ENCODE peak calls at places on chromosome 12, in four cellular contexts. U is thyroid gland, M is Peyer's patch, B is heart left ventricle. N is an unnamed sample. For H3K4me1, the result is how much of the 10 kb centered on the place peaks cover.

GRCh38 chr12:21788089-21788983 is 13.8 kb upstream of the KCNJ8 start:
- DNase-seq in U (no peak), M (no peak), B (no peak), N (peak)

GRCh38 chr12:49037947-49038237 is 19.3 kb upstream of the PRKAG1 start:
- DNase-seq in U (no peak), M (peak), B (no peak), N (no peak)

GRCh38 chr12:18782827-18783226 is 44.9 kb downstream of the CAPZA3 start:
- DNase-seq in U (no peak), M (no peak), B (no peak), N (no peak)

GRCh38 chr12:52741378-52742195 is 35.6 kb downstream of the KRT76 start:
- DNase-seq in U (peak), M (no peak), B (no peak), N (peak)

GRCh38 chr12:38155020-38155395 is 161.6 kb upstream of the ALG10B start:
- DNase-seq in U (no peak), M (no peak), B (no peak), N (no peak)

GRCh38 chr12:48643011-48643410 is 39.0 kb downstream of the KANSL2 start:
- DNase-seq in U (no peak), M (no peak), B (no peak), N (no peak)

GRCh38 chr12:52247622-52248540 is 14.8 kb downstream of the KRT7 start:
- DNase-seq in U (peak), M (no peak), B (peak), N (no peak)

GRCh38 chr12:82832981-82833380 is 146.3 kb downstream of the TMTC2 start:
- DNase-seq in U (no peak), M (no peak), B (no peak), N (no peak)

GRCh38 chr12:69154585-69155363 is 84.6 kb upstream of the CPSF6 start:
- DNase-seq in U (peak), M (peak), B (peak), N (peak)

GRCh38 chr12:85138833-85139232 is 102.7 kb downstream of the LRRIQ1 start:
- DNase-seq in U (no peak), M (no peak), B (no peak), N (no peak)

GRCh38 chr12:19712041-19712440 is 272.7 kb downstream of the AEBP2 start:
- DNase-seq in U (no peak), M (no peak), B (no peak), N (no peak)

GRCh38 chr12:127987199-127987901 is 279.6 kb upstream of the TMEM132C start:
- DNase-seq in U (no peak), M (no peak), B (no peak), N (no peak)

GRCh38 chr12:30970559-30971202 is 44.1 kb downstream of the TSPAN11 start:
- DNase-seq in U (no peak), M (no peak), B (peak), N (no peak)

GRCh38 chr12:4027412-4027811 is 154.2 kb upstream of the PARP11 start:
- DNase-seq in U (no peak), M (no peak), B (no peak), N (no peak)

GRCh38 chr12:131233737-131234474 is 280.2 kb downstream of the ADGRD1 start:
- DNase-seq in U (no peak), M (peak), B (no peak), N (no peak)

GRCh38 chr12:61993734-61994345 is 266.4 kb upstream of the USP15 start:
- DNase-seq in U (no peak), M (no peak), B (no peak), N (no peak)

GRCh38 chr12:24901975-24902461 is 46.9 kb downstream of the BCAT1 start:
- DNase-seq in U (no peak), M (no peak), B (no peak), N (no peak)

GRCh38 chr12:132064641-132065040 is 79.5 kb downstream of the DDX51 start:
- DNase-seq in U (no peak), M (no peak), B (no peak), N (no peak)

GRCh38 chr12:110853856-110854255 is 7.1 kb downstream of the CCDC63 start:
- DNase-seq in U (peak), M (no peak), B (no peak), N (no peak)

GRCh38 chr12:111757361-111758119 is 9.2 kb upstream of the ALDH2 start:
- DNase-seq in U (peak), M (no peak), B (peak), N (peak)

GRCh38 chr12:14845350-14845750 is 2.0 kb upstream of the ART4 start:
- DNase-seq in U (peak), M (no peak), B (no peak), N (peak)

GRCh38 chr12:49946086-49946485 is 4.5 kb upstream of the AQP2 start:
- DNase-seq in U (no peak), M (no peak), B (no peak), N (no peak)

GRCh38 chr12:52581481-52581880 is 7.8 kb upstream of the KRT74 start:
- DNase-seq in U (peak), M (no peak), B (no peak), N (no peak)

GRCh38 chr12:122076743-122077495 is 1.6 kb upstream of the MLXIP start:
- DNase-seq in U (no peak), M (peak), B (no peak), N (peak)

GRCh38 chr12:15532364-15532977 is 210.2 kb downstream of the PTPRO start:
- DNase-seq in U (no peak), M (no peak), B (no peak), N (no peak)

GRCh38 chr12:47820631-47821345 is 1.1 kb upstream of the HDAC7 start:
- DNase-seq in U (peak), M (peak), B (peak), N (peak)

GRCh38 chr12:22459872-22460490 is 84.4 kb downstream of the C2CD5 start:
- DNase-seq in U (no peak), M (no peak), B (no peak), N (no peak)

GRCh38 chr12:105318651-105319483 is 11.6 kb upstream of the C12orf75 start:
- DNase-seq in U (no peak), M (no peak), B (no peak), N (no peak)

GRCh38 chr12:95412826-95413311 is 61.1 kb upstream of the METAP2 start:
- DNase-seq in U (no peak), M (no peak), B (no peak), N (no peak)

GRCh38 chr12:12439636-12440035 is 82.8 kb downstream of the BORCS5 start:
- DNase-seq in U (no peak), M (no peak), B (no peak), N (peak)

GRCh38 chr12:115411121-115411520 is 727.1 kb upstream of the TBX3 start:
- DNase-seq in U (no peak), M (no peak), B (no peak), N (no peak)

GRCh38 chr12:110059651-110060000 is 11.3 kb upstream of the C12orf76 start:
- DNase-seq in U (no peak), M (no peak), B (no peak), N (no peak)

GRCh38 chr12:113980537-113981337 is 14.6 kb upstream of the RBM19 start:
- DNase-seq in U (peak), M (no peak), B (no peak), N (peak)

GRCh38 chr12:102769323-102769916 is 147.6 kb downstream of the PAH start:
- DNase-seq in U (peak), M (no peak), B (peak), N (peak)

GRCh38 chr12:19082365-19082911 is 47.1 kb upstream of the PLEKHA5 start:
- DNase-seq in U (no peak), M (no peak), B (no peak), N (no peak)

GRCh38 chr12:88409257-88409656 is 171.0 kb downstream of the KITLG start:
- DNase-seq in U (no peak), M (no peak), B (no peak), N (no peak)
- TF ChIP-seq POLR2A in U (no peak), M (no peak), B (no peak), N (no peak)

DNA sequence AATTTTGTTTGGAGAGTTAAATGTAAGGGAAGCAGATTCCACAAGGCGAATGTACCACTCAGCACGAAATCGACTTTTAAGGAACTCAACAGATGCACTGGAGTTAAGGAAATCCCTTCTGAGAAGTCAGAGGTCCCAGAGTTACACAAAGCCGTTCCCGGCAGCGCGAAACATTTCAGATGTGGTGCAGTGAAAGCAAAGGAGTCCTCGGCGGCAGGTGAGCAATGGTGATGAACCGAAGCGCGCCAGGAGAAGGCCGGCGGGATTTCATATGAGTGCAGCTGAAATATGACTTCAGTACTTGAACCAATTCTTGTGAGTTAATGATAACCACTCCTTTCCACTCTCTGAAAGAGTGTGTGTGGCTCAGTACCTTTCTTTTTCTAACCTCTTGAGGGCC is 183.2 kb downstream of the GRIP1 start:
- DNase-seq in U (no peak), M (no peak), B (no peak), N (no peak)
- H3K4me1 ChIP-seq in U (under half), M (under half), B (under half), N (under half)

GRCh38 chr12:27711957-27712356 is 1.3 kb downstream of the MRPS35 start:
- DNase-seq in U (no peak), M (no peak), B (no peak), N (no peak)
- TF ChIP-seq POLR2A in U (no peak), M (no peak), B (no peak), N (no peak)

GRCh38 chr12:2240390-2240789 is 187.6 kb downstream of the CACNA1C start:
- DNase-seq in U (no peak), M (no peak), B (no peak), N (no peak)

GRCh38 chr12:2240984-2241383 is 188.2 kb downstream of the CACNA1C start:
- DNase-seq in U (no peak), M (no peak), B (no peak), N (no peak)

GRCh38 chr12:2236501-2237294 is 183.9 kb downstream of the CACNA1C start:
- DNase-seq in U (no peak), M (no peak), B (no peak), N (no peak)

GRCh38 chr12:2239376-2240010 is 186.7 kb downstream of the CACNA1C start:
- DNase-seq in U (no peak), M (no peak), B (no peak), N (peak)

DNA sequence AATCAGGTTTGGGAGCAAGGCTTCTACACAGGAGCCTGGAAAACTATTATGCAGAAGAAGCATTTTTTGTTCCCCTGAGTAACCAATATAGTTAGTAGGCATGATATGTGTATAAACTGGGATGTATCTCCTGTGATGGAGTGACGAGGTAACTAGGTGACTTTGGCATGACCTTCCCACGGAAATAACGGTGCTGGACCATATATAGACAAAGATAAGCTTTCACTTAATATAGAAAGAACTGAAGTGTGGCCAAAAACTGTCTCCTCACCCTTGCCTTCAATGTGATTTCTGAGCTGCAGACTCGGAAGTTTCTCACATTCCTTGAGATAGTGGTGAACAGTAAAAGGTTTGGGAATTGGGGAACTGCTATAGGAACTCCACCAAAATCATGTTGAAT is 185.3 kb downstream of the CACNA1C start:
- DNase-seq in U (no peak), M (no peak), B (no peak), N (no peak)
- H3K4me1 ChIP-seq in U (under half), M (under half), B (under half), N (under half)

GRCh38 chr12:753401-754237 is 1.2 kb downstream of the WNK1 start:
- DNase-seq in U (peak), M (peak), B (peak), N (peak)

GRCh38 chr12:754238-754816 is 1.9 kb downstream of the WNK1 start:
- DNase-seq in U (no peak), M (no peak), B (peak), N (peak)

GRCh38 chr12:751192-751827 is 1.1 kb upstream of the WNK1 start:
- DNase-seq in U (peak), M (peak), B (peak), N (peak)

GRCh38 chr12:751828-752672 is at the start of gene WNK1:
- DNase-seq in U (peak), M (peak), B (peak), N (peak)

DNA sequence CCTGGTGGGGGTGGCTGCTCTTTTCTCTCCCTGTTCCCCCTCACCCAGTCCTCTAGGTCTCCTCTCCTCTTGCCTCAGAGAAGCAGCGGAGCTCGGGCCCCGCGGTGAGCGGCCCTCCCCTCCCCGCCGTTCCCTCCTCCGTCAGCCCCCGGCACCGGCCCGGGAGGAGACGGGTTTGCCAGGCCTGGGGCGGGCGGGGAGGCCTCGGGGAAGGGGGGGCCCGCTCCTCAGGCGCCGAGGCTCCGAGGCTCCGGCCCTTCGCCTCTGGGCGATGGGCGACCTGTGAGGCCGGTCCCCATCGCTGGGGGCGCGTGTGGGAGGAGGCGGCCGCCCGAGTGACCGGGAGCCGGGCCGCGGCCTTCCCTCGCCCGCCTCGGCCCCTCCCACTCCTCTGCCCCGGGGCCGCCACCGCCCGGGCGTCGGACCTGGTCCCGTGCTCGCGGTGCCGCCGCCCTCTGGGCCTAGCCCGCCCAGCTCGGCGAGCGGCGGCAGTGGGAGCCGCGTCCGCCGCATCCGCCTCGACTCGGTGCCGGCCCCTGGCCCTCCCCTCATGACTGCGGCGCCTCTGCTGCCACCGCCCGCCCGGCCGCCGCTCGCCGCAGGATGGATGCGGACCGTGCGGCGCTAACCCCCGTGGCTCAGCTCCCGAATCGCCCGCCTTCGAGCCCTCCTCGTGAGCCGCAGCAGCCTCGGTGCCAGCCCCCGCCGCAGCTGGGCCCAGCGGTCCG is 458 bp downstream of the WNK1 start:
- DNase-seq in U (peak), M (peak), B (peak), N (peak)
- TF ChIP-seq POLR2A in U (no peak), M (peak), B (peak), N (no peak)

DNA sequence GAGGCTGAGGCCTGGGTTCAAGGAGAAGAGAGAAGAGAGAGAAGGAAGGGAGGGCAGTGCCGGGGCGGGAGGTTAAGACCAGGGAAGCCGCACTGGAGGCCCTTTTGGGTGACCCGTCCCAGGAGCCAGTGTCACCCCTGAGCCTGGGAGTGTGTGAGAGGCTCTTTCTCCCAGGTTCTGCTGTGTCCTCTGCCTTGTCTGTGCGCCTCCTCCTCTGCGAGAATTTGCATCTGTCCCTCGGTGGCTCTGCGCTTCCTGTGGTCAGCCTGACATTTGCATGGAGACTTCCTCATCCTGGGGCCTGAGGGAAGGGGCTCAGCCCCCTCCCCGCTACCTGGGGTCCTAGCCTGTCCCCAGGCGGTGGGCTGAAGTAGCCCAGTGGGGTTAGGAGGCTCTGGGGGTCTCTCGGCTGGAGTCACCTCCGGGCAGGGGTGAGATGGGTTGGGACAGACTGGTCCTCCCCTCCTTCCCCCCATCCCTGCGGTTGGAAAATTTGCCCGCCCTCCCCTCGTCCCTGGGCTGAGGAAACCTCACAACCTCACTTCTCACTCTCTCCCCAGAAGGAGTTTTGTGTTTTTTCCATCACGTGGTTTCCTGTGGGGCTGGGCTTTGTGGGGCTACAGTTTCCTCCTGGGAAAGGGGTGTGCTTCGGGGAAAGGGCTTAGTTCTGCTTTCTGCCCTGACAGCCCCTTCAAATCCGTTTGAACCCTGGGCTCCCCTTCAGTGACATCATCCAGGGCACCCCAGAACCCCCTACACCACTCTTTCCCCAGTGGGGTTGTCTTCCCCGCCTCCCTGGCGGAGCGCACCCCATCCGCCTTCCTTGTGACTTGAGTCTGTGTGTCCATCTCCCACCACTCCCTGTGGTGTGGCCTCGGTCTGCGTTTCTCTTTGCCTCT is 2.5 kb downstream of the PTPN6 start:
- DNase-seq in U (no peak), M (peak), B (peak), N (no peak)
- H3K4me1 ChIP-seq in U (under half), M (half or more), B (under half), N (under half)

DNA sequence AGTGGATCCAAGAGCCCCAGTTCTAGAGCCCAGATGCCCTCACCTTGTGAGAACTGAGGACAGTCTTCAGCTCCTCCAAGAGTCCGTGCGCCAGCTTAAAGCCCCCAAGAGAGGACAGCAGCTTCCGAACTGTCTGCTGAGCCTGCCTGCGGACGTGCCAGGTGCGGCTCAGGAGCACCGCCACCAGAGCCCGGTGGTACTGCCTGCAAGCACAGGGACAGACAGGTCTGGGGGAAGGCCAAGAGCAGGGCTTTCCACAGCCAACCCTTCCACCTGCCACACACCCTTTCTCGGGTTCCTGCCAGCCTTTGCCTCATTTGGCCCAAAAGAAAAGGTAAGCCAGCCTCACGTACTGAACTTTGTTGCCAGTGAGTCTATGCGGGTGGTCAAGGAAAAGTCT is 30.2 kb downstream of the GCN1 start:
- DNase-seq in U (no peak), M (no peak), B (no peak), N (no peak)
- TF ChIP-seq POLR2A in U (no peak), M (no peak), B (no peak), N (no peak)

N was measured in body of pancreas.